ENCODE peak calls at places on chromosomes 12 and 14, in ten cellular contexts. Q is IMR-90, D is cardiac fibroblast, Y is brain microvascular endothelial cell, W is kidney epithelial cell, R is coronary artery, A is mammary epithelial cell, B is aorta, L is BJ, T is A549. J is an unnamed sample.

GRCh38 chr12:23473071-23473470 is 476.4 kb downstream of the SOX5 start:
- DNase-seq in T (no peak), B (no peak), Y (no peak), A (no peak), W (no peak), R (no peak), Q (no peak), L (no peak), D (no peak), J (no peak)

GRCh38 chr12:95739561-95740313 is 50.8 kb downstream of the NTN4 start:
- DNase-seq in A (no peak), Y (no peak), T (no peak), R (peak), D (no peak), W (no peak), L (no peak), B (peak), Q (no peak), J (no peak)

GRCh38 chr12:54287316-54288157 is 7.0 kb downstream of the HNRNPA1 start:
- DNase-seq in Y (no peak), T (no peak), R (no peak), L (no peak), W (no peak), D (no peak), Q (no peak), B (no peak), A (no peak), J (peak)

GRCh38 chr12:108565976-108566375 is 3.6 kb downstream of the ISCU start:
- DNase-seq in Y (peak), W (peak), B (peak), T (peak), L (no peak), R (no peak), A (peak), D (peak), Q (peak), J (peak)

GRCh38 chr12:51320695-51321320 is 3.2 kb downstream of the BIN2 start:
- DNase-seq in D (peak), Q (peak), Y (no peak), T (peak), A (no peak), R (no peak), B (no peak), L (no peak), W (no peak), J (peak)

GRCh38 chr12:54052745-54053624 is 650 bp upstream of the HOXC4 start:
- DNase-seq in Q (no peak), W (no peak), D (no peak), B (peak), T (no peak), A (no peak), L (no peak), Y (no peak), R (no peak), J (peak)

GRCh38 chr14:100890451-100890850 is 13.1 kb downstream of the RTL1 start:
- DNase-seq in B (peak), L (no peak), D (no peak), Y (no peak), T (no peak), Q (no peak), R (peak), A (no peak), W (no peak), J (no peak)

GRCh38 chr12:19323768-19324167 is 115.5 kb upstream of the AEBP2 start:
- DNase-seq in T (no peak), Y (no peak), L (peak), D (no peak), Q (peak), W (no peak), R (no peak), B (no peak), A (no peak), J (no peak)

GRCh38 chr14:104735830-104736642 is 12.0 kb downstream of the ADSS1 start:
- DNase-seq in A (peak), B (peak), T (no peak), D (peak), L (peak), Y (peak), Q (peak), W (no peak), R (peak), J (peak)

GRCh38 chr14:32513571-32514009 is 184.5 kb downstream of the AKAP6 start:
- DNase-seq in Y (no peak), B (no peak), R (no peak), D (peak), T (no peak), Q (peak), L (no peak), W (no peak), A (peak), J (peak)

GRCh38 chr14:68807148-68807600 is 14.3 kb upstream of the ZFP36L1 start:
- DNase-seq in A (no peak), W (no peak), R (peak), Q (peak), T (peak), D (peak), B (peak), Y (no peak), L (no peak), J (peak)

GRCh38 chr14:105076805-105077648 is 11.8 kb upstream of the GPR132 start:
- DNase-seq in D (no peak), Q (no peak), W (no peak), R (no peak), B (no peak), T (no peak), A (no peak), L (no peak), Y (no peak), J (no peak)

GRCh38 chr12:52684431-52684830 is 4.2 kb upstream of the KRT1 start:
- DNase-seq in W (no peak), D (no peak), Y (no peak), T (no peak), B (no peak), Q (no peak), A (no peak), R (no peak), L (no peak), J (no peak)

GRCh38 chr12:120115066-120115465 is 1.5 kb downstream of the RAB35 start:
- DNase-seq in W (no peak), R (no peak), L (no peak), Q (no peak), D (no peak), T (no peak), Y (no peak), A (no peak), B (no peak), J (peak)

DNA sequence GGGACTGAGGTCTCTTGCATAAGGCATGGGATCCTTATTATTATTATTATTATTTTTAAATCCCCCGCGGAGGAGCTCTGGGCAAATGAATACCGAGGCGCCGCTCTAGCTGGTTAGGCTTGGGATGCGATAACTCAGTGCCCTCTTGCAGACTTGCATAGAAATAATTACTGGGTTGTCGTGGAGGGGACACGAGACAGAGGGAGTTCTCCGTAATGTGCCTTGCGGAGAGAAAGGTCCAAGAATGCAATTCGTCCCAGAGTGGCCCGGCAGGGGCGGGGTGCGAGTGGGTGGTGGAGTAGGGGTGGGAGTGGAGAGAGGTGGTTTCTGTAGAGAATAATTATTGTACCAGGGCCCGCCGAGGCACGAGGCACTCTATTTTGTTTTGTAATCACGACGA is 2.5 kb upstream of the TBX5 start:
- DNase-seq in D (no peak), Q (no peak), W (no peak), T (no peak), R (no peak), Y (no peak), L (no peak), A (no peak), B (no peak), J (no peak)
- H3K4me3 ChIP-seq in D (peak), Q (peak), W (no peak), T (no peak), R (peak), Y (no peak), L (peak), A (no peak), B (no peak), J (peak)

GRCh38 chr12:85244561-85244960 is 35.5 kb upstream of the ALX1 start:
- DNase-seq in D (no peak), B (no peak), W (no peak), R (no peak), L (no peak), Y (no peak), A (no peak), Q (no peak), T (no peak), J (no peak)
- H3K4me3 ChIP-seq in D (no peak), B (no peak), W (no peak), R (no peak), L (no peak), Y (no peak), A (no peak), Q (no peak), T (no peak), J (no peak)

GRCh38 chr14:93012516-93013367 is 89.8 kb downstream of the CHGA start:
- DNase-seq in L (no peak), B (no peak), A (no peak), W (no peak), Q (no peak), R (no peak), T (no peak), D (peak), Y (peak), J (no peak)
- H3K4me3 ChIP-seq in L (no peak), B (no peak), A (no peak), W (no peak), Q (no peak), R (no peak), T (no peak), D (no peak), Y (no peak), J (no peak)

GRCh38 chr12:88339254-88339949 is 197.3 kb downstream of the TMTC3 start:
- DNase-seq in Y (no peak), T (no peak), W (peak), Q (peak), D (peak), A (peak), L (peak), B (no peak), R (no peak), J (peak)
- H3K4me3 ChIP-seq in Y (no peak), T (no peak), W (no peak), Q (no peak), D (no peak), A (no peak), L (no peak), B (no peak), R (no peak), J (no peak)